ENCODE peak calls at places on chromosomes 11 and 22, in eight cellular contexts. O, A, P, D, U, L, F and S are unnamed samples.

GRCh38 chr11:119062779-119063178 is 4.8 kb upstream of the VPS11 start:
- DNase-seq in O (peak), A (peak), P (no peak), D (peak), U (peak), L (no peak), F (no peak), S (no peak)

GRCh38 chr22:46797355-46797754 is 34.9 kb downstream of the TBC1D22A start:
- DNase-seq in O (peak), A (no peak), P (no peak), D (no peak), U (peak), L (peak), F (no peak), S (no peak)

GRCh38 chr11:77316733-77317342 is 15.4 kb upstream of the GDPD4 start:
- DNase-seq in O (no peak), A (no peak), P (no peak), D (no peak), U (no peak), L (no peak), F (no peak), S (no peak)

GRCh38 chr11:23540101-23540561 is 679.9 kb upstream of the CCDC179 start:
- DNase-seq in O (peak), A (no peak), P (no peak), D (peak), U (peak), L (peak), F (peak), S (peak)

GRCh38 chr11:57294225-57295131 is 30.3 kb downstream of the TNKS1BP1 start:
- DNase-seq in O (peak), A (no peak), P (no peak), D (no peak), U (peak), L (no peak), F (no peak), S (no peak)

GRCh38 chr22:44462246-44463015 is 35.6 kb downstream of the RTL6 start:
- DNase-seq in O (no peak), A (no peak), P (no peak), D (no peak), U (no peak), L (no peak), F (no peak), S (no peak)

GRCh38 chr11:134131628-134132244 is 62.9 kb downstream of the JAM3 start:
- DNase-seq in O (no peak), A (no peak), P (no peak), D (no peak), U (no peak), L (no peak), F (no peak), S (no peak)

GRCh38 chr11:69902337-69902736 is 83.1 kb upstream of the FGF3 start:
- DNase-seq in O (no peak), A (no peak), P (no peak), D (no peak), U (no peak), L (no peak), F (no peak), S (no peak)

GRCh38 chr11:57598831-57599155 is 1.3 kb downstream of the SERPING1 start:
- DNase-seq in O (peak), A (no peak), P (no peak), D (no peak), U (peak), L (no peak), F (no peak), S (no peak)

GRCh38 chr11:15976433-15977045 is 379.8 kb downstream of the SOX6 start:
- DNase-seq in O (peak), A (no peak), P (no peak), D (no peak), U (peak), L (no peak), F (no peak), S (no peak)

GRCh38 chr22:44972363-44973083 is 37.3 kb downstream of the PHF21B start:
- DNase-seq in O (no peak), A (no peak), P (no peak), D (no peak), U (no peak), L (no peak), F (no peak), S (peak)

GRCh38 chr11:96143016-96143670 is 199.9 kb downstream of the MAML2 start:
- DNase-seq in O (no peak), A (no peak), P (no peak), D (no peak), U (no peak), L (no peak), F (no peak), S (no peak)

GRCh38 chr11:130070109-130070828 is 575 bp downstream of the APLP2 start:
- DNase-seq in O (peak), A (peak), P (peak), D (no peak), U (peak), L (peak), F (peak), S (peak)
- TF ChIP-seq CTCF in O (peak), A (no peak), P (no peak), D (no peak), U (peak), L (peak), F (no peak), S (no peak)

GRCh38 chr11:62806611-62807121 is 1.4 kb upstream of the NXF1 start:
- DNase-seq in O (peak), A (peak), P (no peak), D (no peak), U (peak), L (peak), F (no peak), S (no peak)

GRCh38 chr11:62804310-62805043 is 763 bp downstream of the NXF1 start:
- DNase-seq in O (peak), A (no peak), P (no peak), D (no peak), U (peak), L (no peak), F (no peak), S (no peak)

GRCh38 chr11:62801071-62801470 is 4.2 kb downstream of the NXF1 start:
- DNase-seq in O (no peak), A (no peak), P (no peak), D (no peak), U (no peak), L (no peak), F (no peak), S (no peak)

GRCh38 chr11:62805991-62806441 is 776 bp upstream of the NXF1 start:
- DNase-seq in O (no peak), A (no peak), P (no peak), D (no peak), U (peak), L (no peak), F (no peak), S (peak)

DNA sequence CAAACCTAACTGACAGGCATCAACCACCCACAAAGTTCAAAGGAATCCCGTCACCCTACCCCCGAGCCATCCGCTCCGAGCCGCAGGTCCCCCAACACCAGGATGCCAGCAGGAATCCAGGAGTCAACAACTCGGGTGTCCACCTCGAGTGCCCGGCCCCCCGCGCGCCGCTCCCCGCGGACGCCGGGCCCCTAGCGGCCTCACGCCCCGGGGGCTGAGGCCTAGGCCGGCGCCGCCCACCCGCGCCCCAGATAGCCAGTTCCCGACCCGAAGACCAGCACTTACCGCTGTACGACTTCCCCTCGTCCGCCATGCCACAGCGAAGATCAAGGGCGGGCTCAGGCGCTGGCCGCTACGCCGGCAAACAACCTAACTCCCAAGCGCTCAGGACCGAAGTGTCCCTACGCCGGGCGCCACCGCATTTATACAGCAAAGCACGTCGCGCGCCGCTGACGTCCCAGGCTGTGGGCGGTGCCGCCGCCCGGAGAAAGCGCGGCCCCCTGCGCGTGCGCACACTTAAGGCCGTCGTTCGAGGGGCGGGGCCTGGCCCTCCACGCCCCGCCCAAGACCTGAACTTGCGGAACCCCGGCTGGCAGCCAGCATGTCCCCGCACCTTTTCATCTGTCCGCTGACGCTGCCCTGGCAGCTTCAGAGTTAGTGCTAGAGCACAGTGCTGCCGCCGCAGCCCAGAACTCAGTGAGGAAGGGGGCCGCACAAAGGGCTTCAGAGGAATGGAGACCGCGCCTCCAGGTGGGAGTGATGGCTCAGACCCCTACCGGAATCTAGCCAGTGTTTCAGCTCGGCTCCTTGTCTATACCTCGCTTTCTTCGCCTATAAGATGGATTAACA is at the start of gene NXF1:
- DNase-seq in O (peak), A (peak), P (peak), D (peak), U (peak), L (peak), F (peak), S (peak)
- TF ChIP-seq CTCF in O (no peak), A (no peak), P (peak), D (no peak), U (no peak), L (no peak), F (no peak), S (peak)

GRCh38 chr11:29300441-29300840 is 716.4 kb downstream of the KCNA4 start:
- DNase-seq in O (peak), A (no peak), P (no peak), D (no peak), U (peak), L (no peak), F (no peak), S (no peak)
- TF ChIP-seq CTCF in O (no peak), A (no peak), P (no peak), D (no peak), U (no peak), L (no peak), F (no peak), S (no peak)

GRCh38 chr11:73762732-73763131 is 1.9 kb upstream of the RAB6A start:
- DNase-seq in O (no peak), A (no peak), P (no peak), D (no peak), U (no peak), L (no peak), F (no peak), S (no peak)

GRCh38 chr11:73760066-73760679 is 701 bp downstream of the RAB6A start:
- DNase-seq in O (no peak), A (peak), P (peak), D (no peak), U (peak), L (peak), F (peak), S (no peak)

GRCh38 chr11:73759520-73760065 is 1.3 kb downstream of the RAB6A start:
- DNase-seq in O (peak), A (no peak), P (no peak), D (no peak), U (peak), L (no peak), F (no peak), S (peak)

GRCh38 chr11:73761403-73761945 is 600 bp upstream of the RAB6A start:
- DNase-seq in O (no peak), A (peak), P (peak), D (no peak), U (no peak), L (no peak), F (no peak), S (no peak)

GRCh38 chr11:73760680-73761402 is at the start of gene RAB6A:
- DNase-seq in O (peak), A (peak), P (peak), D (peak), U (peak), L (peak), F (peak), S (peak)
- TF ChIP-seq CTCF in O (peak), A (peak), P (peak), D (no peak), U (peak), L (peak), F (no peak), S (no peak)